ENCODE peak calls at places on chromosomes 16 and 17, in ten cellular contexts. T is Peyer's patch; O is A673; U is heart right ventricle; B is DND-41; J is effector memory CD4-positive, alpha-beta T cell; I is adrenal gland; P is esophagus squamous epithelium; F is tibial artery; E is colonic mucosa. L is an unnamed sample.

GRCh38 chr17:79520134-79520892 is 90.5 kb downstream of the RBFOX3 start:
- DNase-seq in T (no peak), O (no peak), U (no peak), B (no peak), J (no peak), I (no peak), P (no peak), F (no peak), E (no peak), L (no peak)

GRCh38 chr16:73771676-73772075 is 524.9 kb upstream of the PSMD7 start:
- DNase-seq in T (no peak), O (no peak), U (no peak), B (no peak), J (no peak), I (peak), P (no peak), F (no peak), E (no peak), L (no peak)

GRCh38 chr16:68370921-68371651 is 60.3 kb downstream of the PRMT7 start:
- DNase-seq in T (peak), O (no peak), U (no peak), B (peak), J (no peak), I (no peak), P (no peak), F (no peak), E (no peak), L (no peak)

GRCh38 chr16:82899731-82900454 is 273.1 kb downstream of the CDH13 start:
- DNase-seq in T (no peak), O (no peak), U (no peak), B (no peak), J (no peak), I (no peak), P (no peak), F (no peak), E (no peak), L (no peak)

GRCh38 chr17:27207073-27207511 is 86.8 kb upstream of the WSB1 start:
- DNase-seq in T (no peak), O (peak), U (no peak), B (no peak), J (no peak), I (no peak), P (no peak), F (no peak), E (no peak), L (peak)

GRCh38 chr16:8808613-8809353 is 11.1 kb downstream of the PMM2 start:
- DNase-seq in T (no peak), O (no peak), U (no peak), B (no peak), J (no peak), I (no peak), P (no peak), F (no peak), E (no peak), L (no peak)

GRCh38 chr17:63832014-63832413 is 4.6 kb upstream of the FTSJ3 start:
- DNase-seq in T (no peak), O (no peak), U (no peak), B (no peak), J (no peak), I (peak), P (no peak), F (no peak), E (no peak), L (no peak)

GRCh38 chr16:25012525-25012991 is 2.6 kb downstream of the ARHGAP17 start:
- DNase-seq in T (no peak), O (no peak), U (no peak), B (no peak), J (no peak), I (no peak), P (no peak), F (no peak), E (peak), L (peak)

GRCh38 chr16:74726736-74727135 is 26.1 kb upstream of the MLKL start:
- DNase-seq in T (no peak), O (peak), U (no peak), B (peak), J (no peak), I (no peak), P (no peak), F (no peak), E (peak), L (no peak)

GRCh38 chr17:17361543-17362511 is 58.7 kb downstream of the NT5M start:
- DNase-seq in T (no peak), O (no peak), U (peak), B (no peak), J (no peak), I (no peak), P (no peak), F (no peak), E (no peak), L (no peak)

GRCh38 chr17:57578608-57578990 is 166.5 kb downstream of the CCDC182 start:
- DNase-seq in T (no peak), O (peak), U (no peak), B (no peak), J (no peak), I (no peak), P (no peak), F (no peak), E (no peak), L (no peak)

GRCh38 chr17:44360144-44360533 is 3.5 kb downstream of the FAM171A2 start:
- DNase-seq in T (no peak), O (no peak), U (no peak), B (no peak), J (no peak), I (no peak), P (no peak), F (no peak), E (no peak), L (no peak)

GRCh38 chr17:15154618-15155017 is 110.5 kb downstream of the PMP22 start:
- DNase-seq in T (no peak), O (no peak), U (no peak), B (no peak), J (no peak), I (no peak), P (no peak), F (no peak), E (no peak), L (no peak)

GRCh38 chr16:85005278-85006069 is 5.9 kb downstream of the ZDHHC7 start:
- DNase-seq in T (no peak), O (no peak), U (no peak), B (no peak), J (no peak), I (no peak), P (no peak), F (peak), E (no peak), L (peak)

GRCh38 chr17:11986179-11986938 is 10.9 kb downstream of the ZNF18 start:
- DNase-seq in T (no peak), O (no peak), U (no peak), B (no peak), J (no peak), I (no peak), P (no peak), F (peak), E (no peak), L (no peak)

GRCh38 chr16:54282202-54282922 is 4.2 kb downstream of the IRX3 start:
- DNase-seq in T (no peak), O (peak), U (peak), B (peak), J (no peak), I (peak), P (no peak), F (no peak), E (peak), L (no peak)

GRCh38 chr17:1280652-1281051 is 1.2 kb downstream of the TRARG1 start:
- DNase-seq in T (no peak), O (no peak), U (no peak), B (no peak), J (no peak), I (no peak), P (no peak), F (no peak), E (no peak), L (no peak)

GRCh38 chr16:20410153-20410723 is 904 bp downstream of the ACSM5 start:
- DNase-seq in T (no peak), O (no peak), U (no peak), B (no peak), J (no peak), I (no peak), P (no peak), F (no peak), E (no peak), L (no peak)

GRCh38 chr16:15857779-15858560 is 1.1 kb upstream of the MYH11 start:
- DNase-seq in T (no peak), O (no peak), U (peak), B (no peak), J (no peak), I (no peak), P (no peak), F (peak), E (peak), L (peak)

GRCh38 chr16:68885321-68885720 is 42.0 kb downstream of the TANGO6 start:
- DNase-seq in T (no peak), O (no peak), U (no peak), B (no peak), J (no peak), I (no peak), P (no peak), F (no peak), E (no peak), L (no peak)

GRCh38 chr17:62713096-62713870 is 85.8 kb downstream of the MRC2 start:
- DNase-seq in T (no peak), O (no peak), U (no peak), B (no peak), J (no peak), I (no peak), P (no peak), F (no peak), E (no peak), L (no peak)

GRCh38 chr16:13376174-13376573 is 474.8 kb downstream of the SHISA9 start:
- DNase-seq in T (no peak), O (no peak), U (no peak), B (no peak), J (no peak), I (no peak), P (no peak), F (no peak), E (no peak), L (no peak)

GRCh38 chr17:9234404-9234945 is 213.2 kb downstream of the NTN1 start:
- DNase-seq in T (no peak), O (no peak), U (no peak), B (no peak), J (no peak), I (no peak), P (no peak), F (no peak), E (no peak), L (no peak)

GRCh38 chr16:85348921-85349334 is 236.7 kb upstream of the CIBAR2 start:
- DNase-seq in T (no peak), O (no peak), U (no peak), B (no peak), J (no peak), I (no peak), P (no peak), F (no peak), E (no peak), L (no peak)

GRCh38 chr17:14297161-14297851 is 3.6 kb upstream of the HS3ST3B1 start:
- DNase-seq in T (no peak), O (no peak), U (peak), B (no peak), J (no peak), I (no peak), P (no peak), F (no peak), E (no peak), L (peak)

GRCh38 chr16:15783985-15784384 is 72.8 kb downstream of the MYH11 start:
- DNase-seq in T (no peak), O (no peak), U (no peak), B (no peak), J (no peak), I (no peak), P (no peak), F (no peak), E (no peak), L (no peak)

GRCh38 chr17:55726440-55726839 is 3.8 kb upstream of the TMEM100 start:
- DNase-seq in T (no peak), O (peak), U (no peak), B (no peak), J (no peak), I (peak), P (no peak), F (peak), E (peak), L (peak)

GRCh38 chr16:28538733-28539596 is at the start of gene NUPR1:
- DNase-seq in T (peak), O (no peak), U (peak), B (no peak), J (no peak), I (peak), P (peak), F (peak), E (peak), L (peak)

GRCh38 chr16:21070564-21070963 is 80.1 kb downstream of the DNAH3 start:
- DNase-seq in T (no peak), O (no peak), U (no peak), B (no peak), J (no peak), I (no peak), P (no peak), F (no peak), E (no peak), L (no peak)

GRCh38 chr17:8867361-8867981 is at the start of gene PIK3R6:
- DNase-seq in T (no peak), O (no peak), U (no peak), B (peak), J (no peak), I (no peak), P (no peak), F (no peak), E (no peak), L (no peak)

GRCh38 chr17:14202388-14203166 is 34.1 kb downstream of the CDRT15 start:
- DNase-seq in T (no peak), O (no peak), U (no peak), B (no peak), J (no peak), I (no peak), P (no peak), F (no peak), E (no peak), L (no peak)

GRCh38 chr17:58006563-58006923 is 503 bp downstream of the SRSF1 start:
- DNase-seq in T (peak), O (peak), U (peak), B (peak), J (no peak), I (peak), P (no peak), F (peak), E (peak), L (peak)

GRCh38 chr17:50596191-50597037 is 35.9 kb downstream of the CACNA1G start:
- DNase-seq in T (no peak), O (no peak), U (no peak), B (no peak), J (no peak), I (no peak), P (no peak), F (no peak), E (peak), L (peak)

GRCh38 chr16:9846362-9847099 is 335.7 kb downstream of the GRIN2A start:
- DNase-seq in T (no peak), O (no peak), U (no peak), B (no peak), J (no peak), I (no peak), P (no peak), F (no peak), E (no peak), L (no peak)

GRCh38 chr16:928526-928925 is 42.3 kb downstream of the LMF1 start:
- DNase-seq in T (no peak), O (no peak), U (no peak), B (no peak), J (no peak), I (no peak), P (no peak), F (no peak), E (no peak), L (no peak)
- H3K27ac ChIP-seq in T (no peak), O (no peak), U (no peak), B (no peak), J (no peak), I (no peak), P (no peak), F (no peak), E (no peak), L (no peak)

GRCh38 chr16:56874800-56875199 is 9.8 kb downstream of the SLC12A3 start:
- DNase-seq in T (no peak), O (no peak), U (no peak), B (no peak), J (no peak), I (no peak), P (no peak), F (no peak), E (no peak), L (peak)
- H3K27ac ChIP-seq in T (no peak), O (no peak), U (no peak), B (no peak), J (no peak), I (no peak), P (no peak), F (no peak), E (no peak), L (no peak)

GRCh38 chr17:30117548-30118155 is 1.0 kb downstream of the NSRP1 start:
- DNase-seq in T (no peak), O (peak), U (no peak), B (no peak), J (no peak), I (no peak), P (no peak), F (no peak), E (no peak), L (no peak)
- H3K27ac ChIP-seq in T (peak), O (peak), U (peak), B (peak), J (peak), I (peak), P (peak), F (peak), E (peak), L (no peak)

DNA sequence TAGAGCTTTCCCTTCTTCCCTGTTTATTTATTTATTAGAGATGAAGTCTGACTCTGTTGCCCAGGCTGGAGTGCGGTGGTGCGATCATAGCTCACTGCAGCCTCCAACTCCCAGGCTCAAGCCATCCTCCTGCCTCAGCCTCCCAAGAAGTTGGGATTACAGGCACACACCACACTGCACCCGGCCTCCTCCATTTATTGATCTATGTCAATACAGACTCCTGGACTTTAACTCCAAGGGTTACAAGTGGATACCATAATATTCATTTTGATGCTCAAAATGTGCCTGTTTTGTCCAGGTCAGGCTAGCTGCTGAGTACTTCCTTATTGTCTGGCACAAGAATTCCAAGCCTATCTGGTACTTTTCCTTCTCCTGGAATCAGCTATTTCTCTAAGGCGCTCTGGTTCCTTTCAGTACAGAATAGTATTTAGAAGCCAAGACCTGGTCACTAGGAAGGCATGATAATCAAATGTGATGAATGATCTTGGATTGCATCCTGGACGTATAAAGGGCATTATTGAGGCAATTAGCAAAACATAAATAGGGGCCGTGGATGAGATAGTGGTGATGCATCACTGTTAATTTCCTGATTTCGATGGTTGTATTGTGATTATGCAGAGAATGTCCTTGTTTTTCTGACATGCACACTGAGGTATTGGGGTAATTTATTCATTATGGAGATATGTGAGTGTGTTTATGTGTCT is 21.7 kb downstream of the IL4R start:
- DNase-seq in T (no peak), O (no peak), U (no peak), B (no peak), J (no peak), I (no peak), P (no peak), F (no peak), E (no peak), L (peak)
- H3K27ac ChIP-seq in T (peak), O (no peak), U (no peak), B (no peak), J (no peak), I (no peak), P (peak), F (no peak), E (no peak), L (no peak)

GRCh38 chr17:65931246-65932149 is 260.4 kb downstream of the CEP112 start:
- DNase-seq in T (no peak), O (no peak), U (peak), B (no peak), J (no peak), I (no peak), P (no peak), F (no peak), E (no peak), L (no peak)
- H3K27ac ChIP-seq in T (no peak), O (no peak), U (no peak), B (no peak), J (no peak), I (no peak), P (no peak), F (no peak), E (no peak), L (no peak)